ENCODE peak calls at places on chromosomes 6 and 20, in nine cellular contexts. One of them, this sample, is unnamed.

GRCh38 chr6:170297577-170298330 is 6.9 kb upstream of the DLL1 start:
- DNase-seq in glutamatergic neuron: no peak
- DNase-seq in dorsolateral prefrontal cortex: no peak
- DNase-seq in OCI-LY7: no peak
- DNase-seq in GM10248: no peak
- DNase-seq in upper lobe of left lung: no peak
- DNase-seq in HCT116: no peak
- DNase-seq in fibroblast of lung: no peak
- DNase-seq in B cell: no peak
- DNase-seq in this sample: no peak

GRCh38 chr6:21604081-21604480 is 10.5 kb downstream of the SOX4 start:
- DNase-seq in OCI-LY7: no peak
- DNase-seq in glutamatergic neuron: no peak
- DNase-seq in fibroblast of lung: no peak
- DNase-seq in HCT116: no peak
- DNase-seq in upper lobe of left lung: no peak
- DNase-seq in dorsolateral prefrontal cortex: no peak
- DNase-seq in B cell: no peak
- DNase-seq in GM10248: no peak
- DNase-seq in this sample: no peak

GRCh38 chr6:160974304-160974771 is 17.2 kb upstream of the MAP3K4 start:
- DNase-seq in GM10248: no peak
- DNase-seq in fibroblast of lung: peak; percentile 93
- DNase-seq in B cell: no peak
- DNase-seq in glutamatergic neuron: no peak
- DNase-seq in upper lobe of left lung: no peak
- DNase-seq in dorsolateral prefrontal cortex: no peak
- DNase-seq in HCT116: no peak
- DNase-seq in OCI-LY7: no peak
- DNase-seq in this sample: no peak

GRCh38 chr20:48624315-48625020 is 203.3 kb downstream of the PREX1 start:
- DNase-seq in B cell: no peak
- DNase-seq in fibroblast of lung: no peak
- DNase-seq in glutamatergic neuron: no peak
- DNase-seq in dorsolateral prefrontal cortex: no peak
- DNase-seq in OCI-LY7: no peak
- DNase-seq in upper lobe of left lung: peak; percentile 32
- DNase-seq in GM10248: no peak
- DNase-seq in HCT116: no peak
- DNase-seq in this sample: no peak

GRCh38 chr6:28953039-28953872 is 29.5 kb upstream of the TRIM27 start:
- DNase-seq in upper lobe of left lung: no peak
- DNase-seq in GM10248: peak; percentile 65
- DNase-seq in OCI-LY7: peak; percentile 74
- DNase-seq in glutamatergic neuron: peak; percentile 40
- DNase-seq in HCT116: peak; percentile 36
- DNase-seq in fibroblast of lung: peak; percentile 66
- DNase-seq in B cell: no peak
- DNase-seq in dorsolateral prefrontal cortex: no peak
- DNase-seq in this sample: peak; percentile 59

GRCh38 chr6:133376743-133377142 is 135.6 kb downstream of the EYA4 start:
- DNase-seq in glutamatergic neuron: no peak
- DNase-seq in B cell: no peak
- DNase-seq in GM10248: no peak
- DNase-seq in HCT116: no peak
- DNase-seq in dorsolateral prefrontal cortex: no peak
- DNase-seq in OCI-LY7: no peak
- DNase-seq in fibroblast of lung: no peak
- DNase-seq in upper lobe of left lung: no peak
- DNase-seq in this sample: no peak

GRCh38 chr6:33091957-33092356 is 16.2 kb downstream of the HLA-DPB1 start:
- DNase-seq in upper lobe of left lung: no peak
- DNase-seq in fibroblast of lung: no peak
- DNase-seq in OCI-LY7: peak; percentile 70
- DNase-seq in HCT116: peak; percentile 8
- DNase-seq in dorsolateral prefrontal cortex: no peak
- DNase-seq in B cell: peak; percentile 49
- DNase-seq in glutamatergic neuron: no peak
- DNase-seq in GM10248: peak; percentile 66
- DNase-seq in this sample: peak; percentile 28

GRCh38 chr6:114291428-114291827 is 51.4 kb downstream of the HS3ST5 start:
- DNase-seq in B cell: no peak
- DNase-seq in dorsolateral prefrontal cortex: no peak
- DNase-seq in HCT116: no peak
- DNase-seq in upper lobe of left lung: no peak
- DNase-seq in glutamatergic neuron: no peak
- DNase-seq in OCI-LY7: no peak
- DNase-seq in GM10248: no peak
- DNase-seq in fibroblast of lung: no peak
- DNase-seq in this sample: no peak

GRCh38 chr20:24672886-24673677 is 203.7 kb downstream of the SYNDIG1 start:
- DNase-seq in upper lobe of left lung: no peak
- DNase-seq in OCI-LY7: no peak
- DNase-seq in HCT116: no peak
- DNase-seq in dorsolateral prefrontal cortex: peak; percentile 5
- DNase-seq in GM10248: no peak
- DNase-seq in fibroblast of lung: peak; percentile 95
- DNase-seq in B cell: no peak
- DNase-seq in glutamatergic neuron: no peak
- DNase-seq in this sample: no peak

GRCh38 chr6:157898169-157898568 is 75.1 kb downstream of the SNX9 start:
- DNase-seq in upper lobe of left lung: no peak
- DNase-seq in glutamatergic neuron: no peak
- DNase-seq in HCT116: no peak
- DNase-seq in OCI-LY7: peak; percentile 25
- DNase-seq in fibroblast of lung: no peak
- DNase-seq in dorsolateral prefrontal cortex: peak; percentile 60
- DNase-seq in GM10248: no peak
- DNase-seq in B cell: no peak
- DNase-seq in this sample: no peak

GRCh38 chr6:137958809-137959565 is 91.9 kb downstream of the TNFAIP3 start:
- DNase-seq in fibroblast of lung: no peak
- DNase-seq in dorsolateral prefrontal cortex: no peak
- DNase-seq in upper lobe of left lung: no peak
- DNase-seq in glutamatergic neuron: no peak
- DNase-seq in HCT116: no peak
- DNase-seq in GM10248: no peak
- DNase-seq in OCI-LY7: no peak
- DNase-seq in B cell: no peak
- DNase-seq in this sample: no peak

GRCh38 chr20:10078403-10078802 is 43.6 kb downstream of the ANKEF1 start:
- DNase-seq in glutamatergic neuron: no peak
- DNase-seq in B cell: no peak
- DNase-seq in dorsolateral prefrontal cortex: no peak
- DNase-seq in fibroblast of lung: no peak
- DNase-seq in GM10248: no peak
- DNase-seq in OCI-LY7: no peak
- DNase-seq in HCT116: no peak
- DNase-seq in upper lobe of left lung: no peak
- DNase-seq in this sample: no peak
- TF ChIP-seq CTCF in glutamatergic neuron: no peak
- TF ChIP-seq CTCF in B cell: no peak
- TF ChIP-seq CTCF in dorsolateral prefrontal cortex: no peak
- TF ChIP-seq CTCF in fibroblast of lung: no peak
- TF ChIP-seq CTCF in GM10248: no peak
- TF ChIP-seq CTCF in OCI-LY7: no peak
- TF ChIP-seq CTCF in HCT116: no peak
- TF ChIP-seq CTCF in upper lobe of left lung: no peak
- TF ChIP-seq CTCF in this sample: no peak

GRCh38 chr20:39880890-39881289 is 808.1 kb downstream of the MAFB start:
- DNase-seq in B cell: no peak
- DNase-seq in upper lobe of left lung: no peak
- DNase-seq in HCT116: no peak
- DNase-seq in glutamatergic neuron: no peak
- DNase-seq in GM10248: no peak
- DNase-seq in OCI-LY7: no peak
- DNase-seq in dorsolateral prefrontal cortex: no peak
- DNase-seq in fibroblast of lung: no peak
- DNase-seq in this sample: no peak
- TF ChIP-seq CTCF in B cell: no peak
- TF ChIP-seq CTCF in upper lobe of left lung: no peak
- TF ChIP-seq CTCF in HCT116: no peak
- TF ChIP-seq CTCF in glutamatergic neuron: no peak
- TF ChIP-seq CTCF in GM10248: no peak
- TF ChIP-seq CTCF in OCI-LY7: peak; percentile 43
- TF ChIP-seq CTCF in dorsolateral prefrontal cortex: no peak
- TF ChIP-seq CTCF in fibroblast of lung: peak; percentile 14
- TF ChIP-seq CTCF in this sample: no peak

DNA sequence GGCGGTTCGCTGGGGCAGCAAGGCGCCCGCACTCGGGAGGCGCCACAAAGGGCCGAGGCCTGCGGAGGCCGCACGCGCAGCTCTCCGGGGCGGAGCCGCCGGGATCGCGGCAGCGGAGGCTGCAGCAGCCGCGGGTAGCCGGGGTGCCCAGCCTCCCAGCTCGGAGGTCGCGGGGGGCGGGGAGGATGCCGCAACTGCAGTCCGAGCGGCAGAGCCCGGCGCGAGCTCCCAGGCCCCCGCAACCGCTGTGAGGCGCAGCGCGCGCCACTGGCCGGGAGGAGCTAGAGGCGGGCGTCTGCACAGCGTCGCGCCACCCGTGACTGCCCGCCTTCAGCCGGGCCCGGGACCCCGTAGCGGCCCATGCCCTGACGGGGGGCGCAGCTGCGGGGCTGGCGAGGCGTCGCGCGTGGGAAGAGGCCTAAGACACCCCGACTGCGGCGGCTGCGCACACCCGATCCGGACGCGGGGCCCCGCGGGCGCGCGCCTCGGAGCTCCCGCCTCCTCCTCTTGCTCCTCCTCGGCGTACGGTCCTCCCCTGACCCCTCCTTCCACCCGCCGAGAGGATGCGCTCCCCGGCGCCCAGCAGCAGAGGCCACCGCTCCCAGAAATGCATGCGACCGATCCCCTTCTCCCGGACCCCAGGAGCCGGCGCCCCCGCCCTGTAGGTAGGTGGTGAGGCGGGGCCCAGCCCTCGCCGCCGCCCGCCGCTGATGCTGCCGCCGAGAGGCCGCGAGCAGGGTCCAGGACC is at the start of gene NCOA7:
- DNase-seq in glutamatergic neuron: peak; percentile 83
- DNase-seq in fibroblast of lung: peak; percentile 73
- DNase-seq in dorsolateral prefrontal cortex: peak; percentile 85
- DNase-seq in GM10248: peak; percentile 85
- DNase-seq in OCI-LY7: peak; percentile 80
- DNase-seq in B cell: peak; percentile 89
- DNase-seq in upper lobe of left lung: peak; percentile 96
- DNase-seq in HCT116: no peak
- DNase-seq in this sample: peak; percentile 76
- TF ChIP-seq CTCF in glutamatergic neuron: no peak
- TF ChIP-seq CTCF in fibroblast of lung: no peak
- TF ChIP-seq CTCF in dorsolateral prefrontal cortex: no peak
- TF ChIP-seq CTCF in GM10248: no peak
- TF ChIP-seq CTCF in OCI-LY7: peak; percentile 32
- TF ChIP-seq CTCF in B cell: no peak
- TF ChIP-seq CTCF in upper lobe of left lung: peak; percentile 18
- TF ChIP-seq CTCF in HCT116: no peak
- TF ChIP-seq CTCF in this sample: no peak

DNA sequence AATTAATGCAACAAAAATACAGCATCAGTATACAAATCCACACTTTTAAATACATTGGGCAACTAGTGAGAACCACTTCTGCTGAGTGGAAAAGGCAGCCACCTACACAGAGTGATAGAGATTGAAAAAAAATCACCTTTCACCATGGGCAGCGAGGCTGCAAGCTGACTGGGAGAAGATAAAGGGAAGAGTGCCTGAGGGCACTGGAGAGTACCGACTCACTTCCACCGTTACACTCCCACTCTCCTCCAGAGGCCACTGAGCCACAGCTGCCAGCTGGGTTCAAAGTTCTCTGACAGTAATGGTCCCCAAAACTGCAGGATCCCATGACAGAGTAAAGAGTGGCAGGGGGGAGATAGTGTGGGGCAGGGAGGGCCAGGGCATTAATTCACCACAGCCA is 24.1 kb downstream of the PXT1 start:
- DNase-seq in HCT116: no peak
- DNase-seq in glutamatergic neuron: no peak
- DNase-seq in upper lobe of left lung: no peak
- DNase-seq in GM10248: no peak
- DNase-seq in B cell: no peak
- DNase-seq in OCI-LY7: no peak
- DNase-seq in fibroblast of lung: no peak
- DNase-seq in dorsolateral prefrontal cortex: no peak
- DNase-seq in this sample: no peak
- TF ChIP-seq CTCF in HCT116: no peak
- TF ChIP-seq CTCF in glutamatergic neuron: no peak
- TF ChIP-seq CTCF in upper lobe of left lung: no peak
- TF ChIP-seq CTCF in GM10248: no peak
- TF ChIP-seq CTCF in B cell: no peak
- TF ChIP-seq CTCF in OCI-LY7: no peak
- TF ChIP-seq CTCF in fibroblast of lung: no peak
- TF ChIP-seq CTCF in dorsolateral prefrontal cortex: no peak
- TF ChIP-seq CTCF in this sample: no peak

GRCh38 chr20:57335392-57335791 is 5.8 kb downstream of the SPO11 start:
- DNase-seq in glutamatergic neuron: no peak
- DNase-seq in HCT116: no peak
- DNase-seq in OCI-LY7: peak; percentile 52
- DNase-seq in fibroblast of lung: no peak
- DNase-seq in GM10248: no peak
- DNase-seq in upper lobe of left lung: no peak
- DNase-seq in dorsolateral prefrontal cortex: no peak
- DNase-seq in B cell: no peak
- DNase-seq in this sample: no peak
- TF ChIP-seq CTCF in glutamatergic neuron: no peak
- TF ChIP-seq CTCF in HCT116: peak; percentile 31
- TF ChIP-seq CTCF in OCI-LY7: peak; percentile 74
- TF ChIP-seq CTCF in fibroblast of lung: no peak
- TF ChIP-seq CTCF in GM10248: no peak
- TF ChIP-seq CTCF in upper lobe of left lung: no peak
- TF ChIP-seq CTCF in dorsolateral prefrontal cortex: no peak
- TF ChIP-seq CTCF in B cell: no peak
- TF ChIP-seq CTCF in this sample: no peak

GRCh38 chr20:20211988-20212518 is 155.9 kb upstream of the INSM1 start:
- DNase-seq in HCT116: no peak
- DNase-seq in glutamatergic neuron: no peak
- DNase-seq in B cell: no peak
- DNase-seq in fibroblast of lung: no peak
- DNase-seq in dorsolateral prefrontal cortex: no peak
- DNase-seq in upper lobe of left lung: no peak
- DNase-seq in OCI-LY7: no peak
- DNase-seq in GM10248: no peak
- DNase-seq in this sample: no peak
- TF ChIP-seq CTCF in HCT116: no peak
- TF ChIP-seq CTCF in glutamatergic neuron: no peak
- TF ChIP-seq CTCF in B cell: no peak
- TF ChIP-seq CTCF in fibroblast of lung: no peak
- TF ChIP-seq CTCF in dorsolateral prefrontal cortex: no peak
- TF ChIP-seq CTCF in upper lobe of left lung: no peak
- TF ChIP-seq CTCF in OCI-LY7: no peak
- TF ChIP-seq CTCF in GM10248: no peak
- TF ChIP-seq CTCF in this sample: no peak

DNA sequence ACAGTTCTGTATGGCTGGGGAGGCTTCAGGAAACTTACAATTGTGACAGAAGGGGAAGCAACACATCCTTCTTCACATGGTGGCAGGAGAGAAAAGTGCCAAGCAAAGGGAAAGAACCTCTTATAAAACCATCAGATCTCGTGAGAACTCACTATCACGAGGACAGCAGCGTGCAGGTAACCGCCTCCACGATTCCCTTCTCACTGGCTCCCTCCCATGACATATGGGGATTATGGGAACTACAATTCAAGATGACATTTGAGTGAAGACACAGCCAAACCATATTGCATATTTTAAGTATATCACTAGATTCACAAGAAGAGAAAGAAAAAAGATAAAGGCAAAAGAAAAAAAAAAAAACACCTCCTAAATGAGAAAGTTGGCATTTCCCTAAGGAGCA is 431.9 kb upstream of the RGS17 start:
- DNase-seq in dorsolateral prefrontal cortex: no peak
- DNase-seq in glutamatergic neuron: no peak
- DNase-seq in fibroblast of lung: no peak
- DNase-seq in B cell: no peak
- DNase-seq in upper lobe of left lung: no peak
- DNase-seq in HCT116: peak; percentile 8
- DNase-seq in OCI-LY7: no peak
- DNase-seq in GM10248: no peak
- DNase-seq in this sample: no peak
- TF ChIP-seq CTCF in dorsolateral prefrontal cortex: no peak
- TF ChIP-seq CTCF in glutamatergic neuron: peak; percentile 31
- TF ChIP-seq CTCF in fibroblast of lung: peak; percentile 5
- TF ChIP-seq CTCF in B cell: no peak
- TF ChIP-seq CTCF in upper lobe of left lung: no peak
- TF ChIP-seq CTCF in HCT116: no peak
- TF ChIP-seq CTCF in OCI-LY7: no peak
- TF ChIP-seq CTCF in GM10248: no peak
- TF ChIP-seq CTCF in this sample: peak; percentile 7